ENCODE peak calls at places on chromosomes 2 and 18, in five cellular contexts. C is AG10803, M is posterior cingulate gyrus, H is islet precursor cell, S is right cardiac atrium. K is an unnamed sample.

GRCh38 chr18:57015036-57015805 is 131.7 kb upstream of the BOD1L2 start:
- DNase-seq in C (no peak), H (no peak), S (no peak), M (no peak), K (no peak)

GRCh38 chr18:29737190-29737589 is 1305.4 kb downstream of the DSC3 start:
- DNase-seq in C (no peak), M (no peak), H (no peak), S (no peak), K (no peak)

GRCh38 chr18:36376361-36376760 is 78.8 kb downstream of the FHOD3 start:
- DNase-seq in H (no peak), S (no peak), M (no peak), C (peak), K (no peak)

GRCh38 chr2:165056585-165056984 is 101.3 kb upstream of the SLC38A11 start:
- DNase-seq in M (no peak), S (no peak), H (no peak), C (no peak), K (no peak)

GRCh38 chr2:32712870-32713269 is 85.0 kb downstream of the TTC27 start:
- DNase-seq in M (no peak), S (peak), C (peak), H (no peak), K (peak)

GRCh38 chr2:150644298-150645067 is 157.0 kb upstream of the RND3 start:
- DNase-seq in H (no peak), C (peak), S (peak), M (no peak), K (peak)

GRCh38 chr18:47928466-47928865 is 2.0 kb downstream of the SMAD2 start:
- DNase-seq in H (no peak), S (no peak), C (no peak), M (no peak), K (no peak)

GRCh38 chr2:149741646-149742045 is 154.1 kb upstream of the MMADHC start:
- DNase-seq in H (no peak), C (peak), M (no peak), S (no peak), K (no peak)

GRCh38 chr2:20935168-20935567 is 108.7 kb downstream of the APOB start:
- DNase-seq in M (no peak), C (no peak), S (no peak), H (no peak), K (no peak)

GRCh38 chr2:216375288-216375687 is 3.0 kb upstream of the MARCHF4 start:
- DNase-seq in C (peak), S (no peak), M (no peak), H (no peak), K (no peak)

GRCh38 chr2:215749092-215749957 is 264.0 kb downstream of the MREG start:
- DNase-seq in C (peak), S (peak), M (no peak), H (no peak), K (peak)

GRCh38 chr18:47680488-47680887 is 250.0 kb downstream of the SMAD2 start:
- DNase-seq in S (no peak), C (no peak), H (no peak), M (no peak), K (no peak)

GRCh38 chr18:74819433-74820059 is 221.9 kb downstream of the ZNF407 start:
- DNase-seq in S (no peak), H (peak), C (no peak), M (no peak), K (no peak)

GRCh38 chr2:158486970-158487325 is 30.2 kb downstream of the PKP4 start:
- DNase-seq in M (no peak), C (no peak), H (no peak), S (no peak), K (no peak)

GRCh38 chr2:119025762-119026351 is 83.9 kb downstream of the MARCO start:
- DNase-seq in C (no peak), H (peak), M (no peak), S (no peak), K (no peak)

GRCh38 chr18:73893879-73894278 is 253.8 kb downstream of the FBXO15 start:
- DNase-seq in C (no peak), S (no peak), H (no peak), M (no peak), K (no peak)

GRCh38 chr2:232146294-232146693 is 184.8 kb downstream of the DIS3L2 start:
- DNase-seq in H (no peak), M (no peak), C (no peak), S (no peak), K (no peak)

GRCh38 chr18:28576941-28577340 is 400.0 kb upstream of the CDH2 start:
- DNase-seq in S (no peak), H (no peak), M (no peak), C (no peak), K (no peak)

GRCh38 chr18:43525149-43525548 is 247.9 kb upstream of the SYT4 start:
- DNase-seq in S (no peak), M (no peak), H (no peak), C (no peak), K (no peak)

GRCh38 chr2:77566582-77566981 is 44.4 kb upstream of the LRRTM4 start:
- DNase-seq in H (no peak), M (no peak), S (no peak), C (no peak), K (no peak)

GRCh38 chr2:46216213-46216612 is 81.0 kb upstream of the EPAS1 start:
- DNase-seq in H (peak), M (no peak), C (peak), S (no peak), K (no peak)

GRCh38 chr2:72915076-72915906 is 2.0 kb upstream of the EMX1 start:
- DNase-seq in H (peak), M (no peak), S (no peak), C (no peak), K (no peak)

K was measured in left cardiac atrium.